ENCODE peak calls at places on chromosome 1, in five cellular contexts. R is HS-5, Z is HTR-8/SVneo, Y is AG09319, U is fibroblast of mammary gland. Q is an unnamed sample.

GRCh38 chr1:67213164-67213563 is 46.9 kb downstream of the IL23R start:
- DNase-seq in Z (peak), Y (no peak), R (no peak), U (peak), Q (no peak)

GRCh38 chr1:93591833-93592635 is 89.6 kb downstream of the BCAR3 start:
- DNase-seq in Y (no peak), U (no peak), Z (no peak), R (no peak), Q (peak)

GRCh38 chr1:182677393-182678098 is 6.8 kb downstream of the RGS8 start:
- DNase-seq in R (no peak), Z (no peak), Y (no peak), U (no peak), Q (no peak)

GRCh38 chr1:159897962-159898361 is 2.0 kb downstream of the CFAP45 start:
- DNase-seq in Z (no peak), R (no peak), Y (no peak), U (no peak), Q (no peak)

GRCh38 chr1:48000883-48001282 is 3.7 kb upstream of the TRABD2B start:
- DNase-seq in R (no peak), U (no peak), Z (no peak), Y (no peak), Q (no peak)

GRCh38 chr1:224703702-224704408 is 87.7 kb downstream of the CNIH3 start:
- DNase-seq in R (no peak), Y (no peak), U (no peak), Z (no peak), Q (no peak)

GRCh38 chr1:204255966-204256365 is 42.2 kb upstream of the GOLT1A start:
- DNase-seq in R (no peak), Y (no peak), U (peak), Z (no peak), Q (no peak)

GRCh38 chr1:100860397-100860991 is 34.1 kb downstream of the EXTL2 start:
- DNase-seq in Z (peak), Y (no peak), U (peak), R (no peak), Q (no peak)

Q was measured in left lobe of liver.